ENCODE peak calls at places on chromosome 10, in seven cellular contexts. One of them, this sample, is unnamed.
A peak's percentile ranks its signal among the peaks of the same experiment; 100 is the strongest.

GRCh38 chr10:56844939-56845529 is 484.0 kb upstream of the ZWINT start:
- DNase-seq in OCI-LY7: no peak
- DNase-seq in left ventricle myocardium inferior: no peak
- DNase-seq in cardiac muscle cell: no peak
- DNase-seq in hepatocyte: no peak
- DNase-seq in CD8-positive, alpha-beta T cell: no peak
- DNase-seq in colonic mucosa: no peak
- DNase-seq in this sample: no peak

GRCh38 chr10:21194510-21194993 is 297.4 kb upstream of the NEBL start:
- DNase-seq in CD8-positive, alpha-beta T cell: no peak
- DNase-seq in hepatocyte: peak; percentile 23
- DNase-seq in cardiac muscle cell: peak; percentile 70
- DNase-seq in colonic mucosa: peak; percentile 76
- DNase-seq in OCI-LY7: no peak
- DNase-seq in left ventricle myocardium inferior: no peak
- DNase-seq in this sample: peak; percentile 19

GRCh38 chr10:89535185-89536012 is at the start of gene SLC16A12:
- DNase-seq in OCI-LY7: no peak
- DNase-seq in left ventricle myocardium inferior: peak; percentile 37
- DNase-seq in hepatocyte: peak; percentile 65
- DNase-seq in CD8-positive, alpha-beta T cell: no peak
- DNase-seq in cardiac muscle cell: peak; percentile 36
- DNase-seq in colonic mucosa: no peak
- DNase-seq in this sample: no peak

GRCh38 chr10:971613-972012 is 16.6 kb upstream of the GTPBP4 start:
- DNase-seq in CD8-positive, alpha-beta T cell: no peak
- DNase-seq in OCI-LY7: no peak
- DNase-seq in left ventricle myocardium inferior: no peak
- DNase-seq in colonic mucosa: peak; percentile 43
- DNase-seq in cardiac muscle cell: no peak
- DNase-seq in hepatocyte: peak; percentile 61
- DNase-seq in this sample: no peak

GRCh38 chr10:103256613-103257012 is 10.9 kb downstream of the RPEL1 start:
- DNase-seq in CD8-positive, alpha-beta T cell: no peak
- DNase-seq in OCI-LY7: no peak
- DNase-seq in hepatocyte: no peak
- DNase-seq in cardiac muscle cell: no peak
- DNase-seq in colonic mucosa: no peak
- DNase-seq in left ventricle myocardium inferior: no peak
- DNase-seq in this sample: no peak

GRCh38 chr10:19762026-19762425 is 54.2 kb upstream of the PLXDC2 start:
- DNase-seq in OCI-LY7: no peak
- DNase-seq in colonic mucosa: no peak
- DNase-seq in hepatocyte: no peak
- DNase-seq in CD8-positive, alpha-beta T cell: no peak
- DNase-seq in cardiac muscle cell: peak; percentile 21
- DNase-seq in left ventricle myocardium inferior: no peak
- DNase-seq in this sample: no peak

GRCh38 chr10:100022403-100022802 is 12.7 kb upstream of the DNMBP start:
- DNase-seq in CD8-positive, alpha-beta T cell: no peak
- DNase-seq in left ventricle myocardium inferior: no peak
- DNase-seq in hepatocyte: no peak
- DNase-seq in cardiac muscle cell: peak; percentile 49
- DNase-seq in colonic mucosa: no peak
- DNase-seq in OCI-LY7: no peak
- DNase-seq in this sample: no peak

GRCh38 chr10:63866075-63866746 is 345.0 kb downstream of the REEP3 start:
- DNase-seq in hepatocyte: peak; percentile 84
- DNase-seq in left ventricle myocardium inferior: no peak
- DNase-seq in CD8-positive, alpha-beta T cell: no peak
- DNase-seq in cardiac muscle cell: peak; percentile 77
- DNase-seq in colonic mucosa: peak; percentile 43
- DNase-seq in OCI-LY7: peak; percentile 46
- DNase-seq in this sample: peak; percentile 57

GRCh38 chr10:92052088-92052487 is 128.5 kb downstream of the BTAF1 start:
- DNase-seq in colonic mucosa: no peak
- DNase-seq in cardiac muscle cell: no peak
- DNase-seq in left ventricle myocardium inferior: peak; percentile 81
- DNase-seq in hepatocyte: no peak
- DNase-seq in OCI-LY7: no peak
- DNase-seq in CD8-positive, alpha-beta T cell: no peak
- DNase-seq in this sample: no peak

GRCh38 chr10:780536-781524 is 91.4 kb upstream of the DIP2C start:
- DNase-seq in colonic mucosa: no peak
- DNase-seq in CD8-positive, alpha-beta T cell: no peak
- DNase-seq in OCI-LY7: no peak
- DNase-seq in hepatocyte: no peak
- DNase-seq in cardiac muscle cell: no peak
- DNase-seq in left ventricle myocardium inferior: no peak
- DNase-seq in this sample: no peak

GRCh38 chr10:29370092-29370611 is 81.3 kb downstream of the LYZL1 start:
- DNase-seq in colonic mucosa: no peak
- DNase-seq in CD8-positive, alpha-beta T cell: no peak
- DNase-seq in left ventricle myocardium inferior: no peak
- DNase-seq in hepatocyte: no peak
- DNase-seq in cardiac muscle cell: peak; percentile 35
- DNase-seq in OCI-LY7: no peak
- DNase-seq in this sample: no peak

GRCh38 chr10:26438534-26439269 is 561 bp downstream of the APBB1IP start:
- DNase-seq in colonic mucosa: peak; percentile 34
- DNase-seq in cardiac muscle cell: peak; percentile 17
- DNase-seq in left ventricle myocardium inferior: peak; percentile 34
- DNase-seq in OCI-LY7: peak; percentile 79
- DNase-seq in CD8-positive, alpha-beta T cell: peak; percentile 42
- DNase-seq in hepatocyte: peak; percentile 9
- DNase-seq in this sample: peak; percentile 15

GRCh38 chr10:9301148-9301547 is 1246.7 kb downstream of the GATA3 start:
- DNase-seq in hepatocyte: no peak
- DNase-seq in CD8-positive, alpha-beta T cell: no peak
- DNase-seq in left ventricle myocardium inferior: no peak
- DNase-seq in colonic mucosa: no peak
- DNase-seq in cardiac muscle cell: no peak
- DNase-seq in OCI-LY7: no peak
- DNase-seq in this sample: no peak

GRCh38 chr10:74223755-74224530 is 72.9 kb downstream of the ADK start:
- DNase-seq in OCI-LY7: no peak
- DNase-seq in colonic mucosa: no peak
- DNase-seq in left ventricle myocardium inferior: no peak
- DNase-seq in cardiac muscle cell: peak; percentile 32
- DNase-seq in hepatocyte: no peak
- DNase-seq in CD8-positive, alpha-beta T cell: no peak
- DNase-seq in this sample: no peak

GRCh38 chr10:116049644-116050043 is 223.4 kb downstream of the GFRA1 start:
- DNase-seq in left ventricle myocardium inferior: no peak
- DNase-seq in CD8-positive, alpha-beta T cell: no peak
- DNase-seq in cardiac muscle cell: no peak
- DNase-seq in hepatocyte: no peak
- DNase-seq in colonic mucosa: no peak
- DNase-seq in OCI-LY7: no peak
- DNase-seq in this sample: no peak

GRCh38 chr10:6053303-6053702 is 8.9 kb downstream of the IL2RA start:
- DNase-seq in OCI-LY7: no peak
- DNase-seq in colonic mucosa: no peak
- DNase-seq in cardiac muscle cell: no peak
- DNase-seq in left ventricle myocardium inferior: no peak
- DNase-seq in CD8-positive, alpha-beta T cell: no peak
- DNase-seq in hepatocyte: no peak
- DNase-seq in this sample: no peak

GRCh38 chr10:77334501-77334900 is 303.1 kb downstream of the KCNMA1 start:
- DNase-seq in left ventricle myocardium inferior: no peak
- DNase-seq in OCI-LY7: no peak
- DNase-seq in cardiac muscle cell: no peak
- DNase-seq in CD8-positive, alpha-beta T cell: no peak
- DNase-seq in hepatocyte: no peak
- DNase-seq in colonic mucosa: no peak
- DNase-seq in this sample: no peak

GRCh38 chr10:88213206-88213605 is 349.8 kb downstream of the PTEN start:
- DNase-seq in hepatocyte: no peak
- DNase-seq in cardiac muscle cell: no peak
- DNase-seq in colonic mucosa: no peak
- DNase-seq in OCI-LY7: no peak
- DNase-seq in CD8-positive, alpha-beta T cell: no peak
- DNase-seq in left ventricle myocardium inferior: no peak
- DNase-seq in this sample: no peak

GRCh38 chr10:79075418-79075817 is 6.7 kb downstream of the ZMIZ1 start:
- DNase-seq in OCI-LY7: no peak
- DNase-seq in CD8-positive, alpha-beta T cell: no peak
- DNase-seq in hepatocyte: no peak
- DNase-seq in left ventricle myocardium inferior: no peak
- DNase-seq in colonic mucosa: no peak
- DNase-seq in cardiac muscle cell: no peak
- DNase-seq in this sample: no peak

GRCh38 chr10:79074732-79075131 is 6.0 kb downstream of the ZMIZ1 start:
- DNase-seq in CD8-positive, alpha-beta T cell: no peak
- DNase-seq in hepatocyte: no peak
- DNase-seq in left ventricle myocardium inferior: no peak
- DNase-seq in cardiac muscle cell: no peak
- DNase-seq in OCI-LY7: no peak
- DNase-seq in colonic mucosa: peak; percentile 79
- DNase-seq in this sample: no peak

GRCh38 chr10:79072041-79072441 is 3.3 kb downstream of the ZMIZ1 start:
- DNase-seq in CD8-positive, alpha-beta T cell: no peak
- DNase-seq in hepatocyte: no peak
- DNase-seq in OCI-LY7: no peak
- DNase-seq in cardiac muscle cell: no peak
- DNase-seq in left ventricle myocardium inferior: no peak
- DNase-seq in colonic mucosa: no peak
- DNase-seq in this sample: no peak

GRCh38 chr10:79072994-79073654 is 4.4 kb downstream of the ZMIZ1 start:
- DNase-seq in colonic mucosa: peak; percentile 41
- DNase-seq in CD8-positive, alpha-beta T cell: no peak
- DNase-seq in cardiac muscle cell: no peak
- DNase-seq in hepatocyte: no peak
- DNase-seq in OCI-LY7: no peak
- DNase-seq in left ventricle myocardium inferior: no peak
- DNase-seq in this sample: no peak

DNA sequence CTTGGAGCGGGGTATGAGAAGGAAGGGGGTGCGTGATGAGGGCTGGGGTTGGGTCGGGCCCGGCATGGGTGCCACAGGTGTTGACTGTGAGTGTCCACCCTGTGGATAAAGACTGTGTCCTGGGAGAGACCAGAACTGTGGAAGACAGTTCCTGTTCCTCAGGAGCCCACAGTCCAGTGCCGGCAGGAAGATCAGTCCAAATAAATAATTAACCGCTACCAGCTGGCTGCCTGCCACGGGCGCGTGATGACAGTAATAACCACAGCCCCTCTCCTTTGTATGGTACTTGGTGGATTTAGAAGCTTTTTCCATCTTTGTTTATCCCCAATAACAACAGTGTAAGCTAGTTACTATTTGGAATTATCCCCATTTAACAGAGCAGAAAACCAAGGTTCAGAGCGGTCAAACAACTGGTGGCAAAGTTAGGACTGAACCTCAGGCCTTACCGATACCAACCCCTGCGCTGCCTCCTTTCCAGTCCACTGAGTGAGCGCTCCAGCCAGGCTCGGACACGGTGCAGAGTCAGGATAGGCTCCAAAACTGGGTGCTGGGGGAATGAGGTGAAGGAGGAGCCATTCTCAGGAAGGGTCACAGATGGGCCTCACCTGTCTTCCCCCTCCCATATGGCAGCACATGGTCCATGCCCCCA is 5.1 kb downstream of the ZMIZ1 start:
- DNase-seq in colonic mucosa: peak; percentile 92
- DNase-seq in cardiac muscle cell: peak; percentile 54
- DNase-seq in hepatocyte: peak; percentile 67
- DNase-seq in left ventricle myocardium inferior: peak; percentile 58
- DNase-seq in OCI-LY7: no peak
- DNase-seq in CD8-positive, alpha-beta T cell: no peak
- DNase-seq in this sample: peak; percentile 54
- H3K27ac ChIP-seq in colonic mucosa: peak overlapping the region; percentile 99
- H3K27ac ChIP-seq in cardiac muscle cell: no peak overlapping the region
- H3K27ac ChIP-seq in hepatocyte: peak overlapping the region; percentile 98
- H3K27ac ChIP-seq in left ventricle myocardium inferior: peak overlapping the region; percentile 99
- H3K27ac ChIP-seq in OCI-LY7: no peak overlapping the region
- H3K27ac ChIP-seq in CD8-positive, alpha-beta T cell: no peak overlapping the region
- H3K27ac ChIP-seq in this sample: peak overlapping the region; percentile 95

DNA sequence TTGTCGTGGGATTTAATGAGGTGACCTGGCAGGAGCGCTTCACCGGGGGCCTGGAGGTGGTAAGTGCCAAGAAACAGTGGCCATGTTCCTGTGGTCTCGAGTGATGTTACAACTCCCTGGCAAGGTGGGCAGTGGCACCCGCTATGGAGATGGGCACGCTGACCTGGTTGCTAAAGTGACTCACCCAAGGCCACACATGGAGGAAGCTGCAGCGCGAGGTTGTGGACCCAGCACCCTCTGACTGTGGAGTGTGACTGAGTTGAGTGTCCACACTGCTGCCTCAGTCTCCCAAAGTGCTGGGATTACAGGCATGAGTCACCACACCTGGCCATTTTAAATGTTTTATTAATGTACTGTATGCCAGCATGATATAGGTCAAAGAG is 73.2 kb downstream of the RGS10 start:
- DNase-seq in colonic mucosa: no peak
- DNase-seq in CD8-positive, alpha-beta T cell: no peak
- DNase-seq in left ventricle myocardium inferior: no peak
- DNase-seq in cardiac muscle cell: no peak
- DNase-seq in OCI-LY7: no peak
- DNase-seq in hepatocyte: no peak
- DNase-seq in this sample: no peak
- H3K4me3 ChIP-seq in colonic mucosa: no peak overlapping the region
- H3K4me3 ChIP-seq in CD8-positive, alpha-beta T cell: no peak overlapping the region
- H3K4me3 ChIP-seq in left ventricle myocardium inferior: no peak overlapping the region
- H3K4me3 ChIP-seq in cardiac muscle cell: no peak overlapping the region
- H3K4me3 ChIP-seq in OCI-LY7: no peak overlapping the region
- H3K4me3 ChIP-seq in hepatocyte: no peak overlapping the region
- H3K4me3 ChIP-seq in this sample: no peak overlapping the region

DNA sequence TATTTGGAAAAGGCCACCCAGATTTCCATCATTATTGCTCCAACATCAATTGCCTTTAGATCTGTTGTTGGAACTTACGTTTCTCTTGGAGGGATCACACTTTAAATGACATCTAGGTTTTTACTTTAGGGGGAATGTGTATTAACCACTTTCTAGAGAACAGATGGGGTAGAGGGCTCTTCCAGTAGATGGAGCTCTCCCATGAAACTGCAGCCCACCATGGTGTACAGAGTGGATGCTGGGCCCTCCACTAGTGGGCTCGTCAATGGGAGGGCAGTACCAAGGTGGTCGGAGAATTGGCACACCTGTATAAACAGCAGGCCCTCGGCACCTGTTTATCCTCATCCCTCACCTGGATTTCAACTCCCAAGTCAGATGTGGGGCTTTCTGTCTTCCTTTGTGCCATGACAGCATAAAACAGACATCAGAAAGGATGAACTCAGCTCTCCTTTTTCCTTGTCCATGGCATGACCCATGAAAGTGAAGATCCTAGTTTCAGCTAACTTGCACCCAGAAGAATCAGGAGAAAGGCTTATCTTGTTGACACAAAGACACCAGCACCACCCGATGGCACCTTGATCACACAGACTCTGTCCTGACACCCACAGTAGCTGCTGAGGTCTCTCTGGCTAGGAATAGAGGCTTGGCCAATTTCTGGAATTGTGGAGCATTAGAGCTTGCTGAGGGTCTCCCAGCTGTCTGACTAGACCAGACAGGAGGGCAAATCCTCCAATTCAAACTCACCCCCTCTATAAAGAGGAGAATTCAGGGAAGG is 150.5 kb downstream of the CYP26A1 start:
- DNase-seq in hepatocyte: no peak
- DNase-seq in colonic mucosa: no peak
- DNase-seq in OCI-LY7: no peak
- DNase-seq in cardiac muscle cell: no peak
- DNase-seq in left ventricle myocardium inferior: no peak
- DNase-seq in CD8-positive, alpha-beta T cell: no peak
- DNase-seq in this sample: no peak
- TF ChIP-seq CTCF in hepatocyte: no peak
- TF ChIP-seq CTCF in colonic mucosa: no peak
- TF ChIP-seq CTCF in OCI-LY7: peak; percentile 61
- TF ChIP-seq CTCF in cardiac muscle cell: no peak
- TF ChIP-seq CTCF in left ventricle myocardium inferior: no peak
- TF ChIP-seq CTCF in CD8-positive, alpha-beta T cell: no peak
- TF ChIP-seq CTCF in this sample: no peak

GRCh38 chr10:124119216-124119615 is 25.8 kb upstream of the CHST15 start:
- DNase-seq in CD8-positive, alpha-beta T cell: no peak
- DNase-seq in left ventricle myocardium inferior: no peak
- DNase-seq in colonic mucosa: no peak
- DNase-seq in OCI-LY7: no peak
- DNase-seq in hepatocyte: no peak
- DNase-seq in cardiac muscle cell: no peak
- DNase-seq in this sample: no peak
- H3K27ac ChIP-seq in CD8-positive, alpha-beta T cell: no peak overlapping the region
- H3K27ac ChIP-seq in left ventricle myocardium inferior: peak overlapping the region; percentile 80
- H3K27ac ChIP-seq in colonic mucosa: no peak overlapping the region
- H3K27ac ChIP-seq in OCI-LY7: peak overlapping the region; percentile 55
- H3K27ac ChIP-seq in hepatocyte: no peak overlapping the region
- H3K27ac ChIP-seq in cardiac muscle cell: no peak overlapping the region
- H3K27ac ChIP-seq in this sample: peak overlapping the region; percentile 40

This sample was measured in adrenal gland.